ENCODE peak calls at places on chromosomes 3 and 15, in five cellular contexts. H is HuH-7.5; T is HTR-8/SVneo; R is ACHN; B is CD8-positive, alpha-beta T cell. U is an unnamed sample.

GRCh38 chr15:93603550-93603949 is 514.5 kb upstream of the RGMA start:
- DNase-seq in R (no peak), T (no peak), B (no peak), H (no peak), U (no peak)

GRCh38 chr15:45634442-45635190 is at the start of gene SQOR:
- DNase-seq in R (peak; percentile 87), T (peak; percentile 60), H (peak; percentile 45), B (peak; percentile 25), U (peak; percentile 65)

GRCh38 chr3:55486857-55487375 is at the start of gene WNT5A:
- DNase-seq in H (no peak), T (no peak), B (no peak), R (peak; percentile 29), U (peak; percentile 78)

GRCh38 chr3:186599142-186599784 is 13.6 kb upstream of the AHSG start:
- DNase-seq in B (no peak), T (no peak), R (peak; percentile 47), H (no peak), U (no peak)

GRCh38 chr15:95226835-95227234 is 995.5 kb downstream of the MCTP2 start:
- DNase-seq in R (no peak), T (no peak), B (no peak), H (no peak), U (no peak)

GRCh38 chr15:68578960-68579935 is at the start of gene CORO2B:
- DNase-seq in T (peak; percentile 36), R (peak; percentile 63), B (no peak), H (no peak), U (peak; percentile 61)

GRCh38 chr3:126664591-126665214 is 9.8 kb upstream of the TXNRD3 start:
- DNase-seq in T (no peak), R (no peak), H (no peak), B (no peak), U (no peak)

GRCh38 chr15:58585668-58586461 is 154.1 kb downstream of the LIPC start:
- DNase-seq in B (no peak), H (no peak), T (no peak), R (no peak), U (no peak)

GRCh38 chr3:123586966-123587365 is 2.1 kb upstream of the HACD2 start:
- DNase-seq in R (no peak), B (no peak), H (no peak), T (peak; percentile 43), U (no peak)

GRCh38 chr15:66844747-66845145 is 142.7 kb downstream of the SMAD6 start:
- DNase-seq in B (no peak), T (no peak), R (no peak), H (no peak), U (no peak)